ENCODE peak calls at places on chromosomes 2 and 18, in eight cellular contexts. G is NB4, Z is AG09309, B is choroid plexus epithelial cell, H is sigmoid colon, E is nephron progenitor cell, Q is HL-60, X is HepG2. V is an unnamed sample.

GRCh38 chr2:32738939-32739338 is 111.1 kb downstream of the TTC27 start:
- DNase-seq in E (no peak), G (no peak), X (no peak), Z (no peak), H (no peak), Q (no peak), B (peak), V (peak)

GRCh38 chr2:40746150-40746549 is 294.3 kb upstream of the SLC8A1 start:
- DNase-seq in X (peak), B (no peak), G (peak), Z (no peak), E (no peak), H (no peak), Q (no peak), V (no peak)

GRCh38 chr2:24080721-24081120 is 3.9 kb downstream of the TP53I3 start:
- DNase-seq in Z (no peak), X (no peak), Q (no peak), B (no peak), G (no peak), H (no peak), E (no peak), V (no peak)

GRCh38 chr2:10303634-10304378 is 1.1 kb downstream of the HPCAL1 start:
- DNase-seq in B (peak), H (no peak), Z (no peak), X (peak), G (peak), E (peak), Q (peak), V (peak)

GRCh38 chr2:208350610-208351009 is 56.0 kb upstream of the PTH2R start:
- DNase-seq in X (no peak), Z (peak), H (no peak), G (no peak), Q (no peak), E (no peak), B (peak), V (no peak)

GRCh38 chr2:105652014-105652796 is 92.5 kb upstream of the NCK2 start:
- DNase-seq in Q (no peak), E (no peak), G (no peak), H (no peak), Z (no peak), B (no peak), X (no peak), V (no peak)

GRCh38 chr2:22970284-22970975 is 414.5 kb upstream of the KLHL29 start:
- DNase-seq in E (no peak), H (no peak), G (no peak), Q (no peak), X (no peak), B (no peak), Z (no peak), V (no peak)

GRCh38 chr2:238509903-238510302 is 83.2 kb downstream of the ASB1 start:
- DNase-seq in X (no peak), B (no peak), Q (no peak), G (no peak), E (no peak), Z (no peak), H (no peak), V (no peak)

GRCh38 chr2:88556026-88556425 is 71.2 kb downstream of the EIF2AK3 start:
- DNase-seq in Z (no peak), G (no peak), X (no peak), H (no peak), B (no peak), Q (no peak), E (no peak), V (no peak)

GRCh38 chr18:50074404-50074803 is 120.5 kb downstream of the MYO5B start:
- DNase-seq in Z (no peak), H (no peak), G (no peak), E (no peak), X (no peak), Q (no peak), B (no peak), V (no peak)

GRCh38 chr2:2579814-2580213 is 248.7 kb upstream of the MYT1L start:
- DNase-seq in E (no peak), X (no peak), B (no peak), Q (no peak), H (no peak), G (no peak), Z (no peak), V (no peak)

GRCh38 chr2:42859006-42859552 is 66.7 kb upstream of the HAAO start:
- DNase-seq in E (peak), B (peak), X (peak), Q (peak), H (peak), Z (peak), G (peak), V (peak)

GRCh38 chr18:59719533-59720325 is 22.5 kb upstream of the CCBE1 start:
- DNase-seq in B (peak), X (no peak), G (no peak), H (no peak), Z (peak), Q (no peak), E (no peak), V (peak)

GRCh38 chr18:24016643-24017042 is 2.1 kb downstream of the TTC39C start:
- DNase-seq in E (no peak), H (no peak), Q (no peak), B (no peak), Z (no peak), X (peak), G (peak), V (peak)

GRCh38 chr18:25497395-25497794 is 145.4 kb upstream of the ZNF521 start:
- DNase-seq in G (no peak), B (no peak), X (no peak), H (no peak), Z (no peak), Q (no peak), E (no peak), V (no peak)

GRCh38 chr2:122736279-122736678 is 980.8 kb downstream of the TSN start:
- DNase-seq in G (no peak), Z (no peak), X (no peak), B (peak), E (no peak), H (no peak), Q (peak), V (no peak)

GRCh38 chr2:27915191-27915590 is 24.7 kb downstream of the BABAM2 start:
- DNase-seq in H (peak), B (peak), G (no peak), X (no peak), Z (no peak), Q (no peak), E (no peak), V (peak)

GRCh38 chr2:142880275-142880674 is 2.8 kb downstream of the KYNU start:
- DNase-seq in H (no peak), Z (peak), E (no peak), B (peak), G (no peak), X (peak), Q (no peak), V (peak)

GRCh38 chr2:136384541-136385303 is 266.8 kb upstream of the CXCR4 start:
- DNase-seq in X (peak), Q (peak), B (peak), H (no peak), Z (peak), E (peak), G (peak), V (peak)

GRCh38 chr2:64263315-64263714 is 119.1 kb upstream of the PELI1 start:
- DNase-seq in X (no peak), G (no peak), Q (no peak), E (no peak), Z (peak), B (peak), H (no peak), V (peak)

GRCh38 chr18:35862115-35862640 is 110.3 kb upstream of the RMP24 start:
- DNase-seq in H (no peak), E (no peak), Q (peak), X (no peak), B (no peak), G (no peak), Z (no peak), V (no peak)

GRCh38 chr2:118061135-118061955 is 26.9 kb upstream of the INSIG2 start:
- DNase-seq in Z (peak), H (no peak), E (no peak), G (peak), X (peak), B (peak), Q (peak), V (peak)

GRCh38 chr2:39938035-39938835 is 159.2 kb upstream of the THUMPD2 start:
- DNase-seq in G (no peak), Q (no peak), B (peak), X (no peak), E (no peak), H (no peak), Z (peak), V (peak)

GRCh38 chr18:26293982-26294381 is 67.7 kb downstream of the TAF4B start:
- DNase-seq in Q (no peak), Z (no peak), H (no peak), G (no peak), E (no peak), X (no peak), B (no peak), V (no peak)

GRCh38 chr18:24933345-24933744 is 418.6 kb downstream of the ZNF521 start:
- DNase-seq in B (no peak), X (no peak), Z (no peak), H (no peak), E (no peak), G (no peak), Q (no peak), V (no peak)

GRCh38 chr2:164606557-164606956 is 14.7 kb downstream of the GRB14 start:
- DNase-seq in X (no peak), B (peak), E (no peak), Z (peak), G (no peak), Q (no peak), H (no peak), V (peak)

GRCh38 chr2:58871469-58872142 is 630.5 kb upstream of the FANCL start:
- DNase-seq in X (no peak), H (no peak), Z (no peak), Q (no peak), E (no peak), B (peak), G (no peak), V (no peak)

GRCh38 chr2:236505071-236505470 is 64.6 kb upstream of the ACKR3 start:
- DNase-seq in Q (no peak), B (peak), Z (no peak), H (no peak), G (no peak), E (no peak), X (no peak), V (peak)

GRCh38 chr2:236503583-236503982 is 66.0 kb upstream of the ACKR3 start:
- DNase-seq in Q (no peak), G (no peak), X (no peak), Z (no peak), H (no peak), B (no peak), E (no peak), V (no peak)

GRCh38 chr2:236501026-236501425 is 68.6 kb upstream of the ACKR3 start:
- DNase-seq in Z (no peak), H (no peak), B (no peak), E (no peak), X (no peak), Q (no peak), G (no peak), V (no peak)

GRCh38 chr2:236501531-236501930 is 68.1 kb upstream of the ACKR3 start:
- DNase-seq in E (no peak), X (no peak), H (no peak), B (no peak), Z (no peak), Q (no peak), G (no peak), V (no peak)

GRCh38 chr2:236503100-236503499 is 66.5 kb upstream of the ACKR3 start:
- DNase-seq in H (no peak), E (no peak), Q (no peak), B (peak), Z (no peak), G (no peak), X (no peak), V (no peak)
- TF ChIP-seq CTCF in H (no peak), E (no peak), Q (no peak), B (peak), Z (peak), G (no peak), X (no peak), V (peak)

DNA sequence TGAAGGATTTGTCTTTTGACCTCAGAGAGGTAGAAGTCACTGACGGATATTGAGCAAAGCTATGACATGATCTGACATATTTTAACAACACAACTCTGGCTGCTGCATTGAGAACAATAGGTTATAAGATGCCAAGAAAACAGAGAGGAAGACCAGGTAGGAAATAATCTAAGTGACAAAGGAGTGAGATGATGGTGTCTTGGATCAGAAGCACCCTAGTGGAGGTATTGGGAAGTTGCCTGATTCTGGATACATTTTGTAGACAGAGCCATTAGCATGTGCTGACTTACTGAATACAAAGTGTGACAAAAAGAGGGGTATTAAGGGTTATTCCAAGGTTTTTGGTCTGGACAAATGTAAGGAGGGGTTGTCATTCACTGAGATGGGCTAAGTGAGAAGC is 1438.1 kb downstream of the DPP10 start:
- DNase-seq in B (no peak), Z (no peak), X (no peak), H (no peak), G (peak), Q (no peak), E (no peak), V (no peak)
- TF ChIP-seq CTCF in B (no peak), Z (no peak), X (no peak), H (no peak), G (peak), Q (no peak), E (peak), V (no peak)

GRCh38 chr18:65568866-65569265 is 181.9 kb upstream of the CDH7 start:
- DNase-seq in B (no peak), H (no peak), E (no peak), G (no peak), Q (no peak), X (no peak), Z (no peak), V (no peak)

DNA sequence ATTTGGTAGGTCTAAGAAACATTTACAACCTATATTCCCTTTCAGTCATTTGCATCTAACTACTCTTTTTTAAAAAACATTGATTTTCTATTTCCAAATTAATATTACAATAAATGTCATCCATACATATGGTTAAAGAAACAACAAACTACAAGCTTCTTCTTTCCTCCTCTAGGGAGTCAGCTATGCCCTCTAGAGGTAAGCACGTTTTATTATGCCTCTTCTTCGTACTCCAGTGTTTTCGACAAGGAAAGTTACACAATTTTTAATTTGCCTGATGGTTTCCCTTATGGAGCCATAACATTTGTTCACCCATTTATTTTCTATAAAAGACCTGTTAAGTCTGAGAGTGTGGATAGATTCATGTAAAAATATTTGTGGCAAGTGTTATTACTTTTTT is 183.4 kb upstream of the CDH7 start:
- DNase-seq in X (peak), Q (no peak), E (no peak), B (peak), Z (no peak), H (no peak), G (peak), V (no peak)
- TF ChIP-seq CTCF in X (peak), Q (peak), E (peak), B (no peak), Z (no peak), H (no peak), G (peak), V (no peak)

GRCh38 chr2:96578731-96579130 is 42.2 kb downstream of the ARID5A start:
- DNase-seq in G (no peak), X (no peak), H (no peak), Q (no peak), E (no peak), B (no peak), Z (no peak), V (peak)

GRCh38 chr2:96579422-96579821 is 42.9 kb downstream of the ARID5A start:
- DNase-seq in H (no peak), X (no peak), E (no peak), Z (no peak), Q (no peak), B (no peak), G (no peak), V (no peak)

GRCh38 chr2:96575790-96576456 is 39.4 kb downstream of the ARID5A start:
- DNase-seq in E (no peak), H (no peak), X (no peak), B (no peak), Z (no peak), Q (no peak), G (no peak), V (no peak)

DNA sequence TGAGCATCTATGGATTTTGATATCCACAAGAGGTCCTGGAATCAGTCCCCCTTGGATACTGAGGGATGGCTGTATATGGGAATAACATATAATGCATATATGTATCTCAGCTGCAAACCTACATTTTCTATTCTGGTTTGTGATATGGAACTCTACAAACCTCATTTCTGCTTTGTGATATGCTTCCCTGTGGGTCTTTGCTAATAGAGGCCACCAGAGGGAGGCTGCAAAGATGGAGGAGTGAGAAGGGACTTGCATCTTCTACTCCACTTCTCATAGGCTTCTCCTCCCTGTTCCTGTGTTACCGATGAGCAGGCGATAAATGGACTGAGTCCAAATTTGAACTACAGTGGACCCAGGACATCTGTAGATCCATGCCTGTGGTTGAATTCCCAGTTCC is 37.8 kb downstream of the ARID5A start:
- DNase-seq in Q (no peak), X (no peak), H (no peak), G (no peak), Z (no peak), E (no peak), B (peak), V (no peak)
- TF ChIP-seq CTCF in Q (no peak), X (peak), H (no peak), G (peak), Z (peak), E (no peak), B (peak), V (peak)

GRCh38 chr2:223834431-223834830 is 3.0 kb downstream of the AP1S3 start:
- DNase-seq in Q (no peak), X (no peak), G (no peak), H (no peak), E (no peak), B (no peak), Z (no peak), V (no peak)

GRCh38 chr2:223841436-223842180 is 4.2 kb upstream of the AP1S3 start:
- DNase-seq in Q (no peak), Z (no peak), H (no peak), G (no peak), B (no peak), E (no peak), X (no peak), V (no peak)

GRCh38 chr2:223835701-223836532 is 1.5 kb downstream of the AP1S3 start:
- DNase-seq in X (no peak), H (no peak), B (no peak), Z (no peak), E (no peak), G (peak), Q (peak), V (no peak)

GRCh38 chr2:223837290-223838061 is at the start of gene AP1S3:
- DNase-seq in H (peak), E (peak), Z (no peak), X (peak), Q (peak), B (peak), G (peak), V (peak)
- TF ChIP-seq CTCF in H (no peak), E (no peak), Z (no peak), X (peak), Q (no peak), B (no peak), G (no peak), V (no peak)

GRCh38 chr2:200575957-200576356 is 9.9 kb upstream of the AOX1 start:
- DNase-seq in Q (no peak), G (peak), X (no peak), B (peak), Z (no peak), E (no peak), H (no peak), V (peak)

GRCh38 chr2:200578778-200579177 is 7.0 kb upstream of the AOX1 start:
- DNase-seq in H (no peak), Z (no peak), B (peak), X (peak), E (no peak), Q (peak), G (peak), V (peak)

DNA sequence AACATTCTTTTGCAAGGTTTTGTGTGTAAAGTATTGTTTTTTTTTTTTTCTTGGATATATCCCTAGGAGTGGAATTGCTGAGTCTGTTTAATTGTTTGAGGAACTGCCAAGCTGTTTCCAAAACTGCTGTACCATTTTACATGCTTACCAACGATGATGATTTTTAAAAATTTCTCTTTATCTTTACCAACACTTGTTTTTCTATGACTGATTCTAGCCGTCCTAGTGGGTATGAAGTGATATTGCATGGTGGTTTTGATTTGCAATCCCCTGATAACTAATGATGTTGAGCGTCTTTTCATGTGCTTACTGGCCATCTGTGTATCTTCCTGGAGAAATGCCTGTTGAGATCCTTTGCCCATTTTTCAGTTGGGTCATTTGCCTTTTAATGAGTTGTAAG is 8.8 kb upstream of the AOX1 start:
- DNase-seq in Q (no peak), G (no peak), H (no peak), Z (no peak), B (no peak), E (no peak), X (no peak), V (no peak)
- TF ChIP-seq CTCF in Q (no peak), G (no peak), H (no peak), Z (peak), B (peak), E (no peak), X (no peak), V (peak)

DNA sequence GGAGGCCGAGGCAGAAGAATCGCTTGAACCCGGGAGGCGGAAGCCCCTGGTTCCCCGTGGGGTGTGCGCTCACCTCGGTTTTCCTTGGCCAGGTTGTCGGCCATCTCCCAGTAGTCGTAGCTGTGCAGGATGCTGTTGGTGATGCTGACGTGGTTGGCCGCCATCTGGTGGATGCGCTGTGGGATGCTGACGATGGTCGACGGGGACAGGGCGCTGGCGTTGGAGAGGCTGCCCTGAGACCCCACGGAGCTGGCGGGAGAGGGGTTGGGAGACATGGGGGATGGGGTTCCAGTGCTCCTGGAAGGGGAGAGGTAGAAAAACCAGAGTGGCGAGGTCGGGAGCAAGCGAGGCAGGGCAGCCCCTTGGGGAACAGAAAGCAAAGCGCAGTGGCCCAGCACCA is 64.4 kb upstream of the REV1 start:
- DNase-seq in E (peak), H (no peak), G (no peak), X (no peak), Q (no peak), Z (no peak), B (no peak), V (no peak)
- TF ChIP-seq CTCF in E (no peak), H (no peak), G (no peak), X (peak), Q (no peak), Z (no peak), B (no peak), V (no peak)

V was measured in fibroblast of the aortic adventitia.